ENCODE peak calls at places on chromosome X, in eight cellular contexts. D is RWPE1; L is activated CD8-positive, alpha-beta memory T cell treated with anti-CD3 and anti-CD28 coated beads for 1 hour; F is NCI-H1417; K is AG09309; Y is IMR-90; T is left lobe of liver; X is HFF-Myc. G is an unnamed sample.
A peak's percentile ranks its signal among the peaks of the same experiment; 100 is the strongest.

GRCh38 chrX:7215842-7216241 is 67.9 kb upstream of the PUDP start:
- DNase-seq in Y (peak; percentile 13), T (no peak), X (no peak), L (no peak), D (no peak), K (no peak), F (no peak), G (no peak)

GRCh38 chrX:124307253-124307907 is 25.1 kb upstream of the TEX13D start:
- DNase-seq in L (no peak), T (no peak), X (no peak), K (no peak), D (no peak), Y (no peak), F (no peak), G (no peak)

GRCh38 chrX:131288738-131289511 is at the start of gene IGSF1:
- DNase-seq in L (no peak), D (no peak), X (no peak), K (no peak), T (peak; percentile 43), F (no peak), Y (no peak), G (peak; percentile 4)

GRCh38 chrX:70254063-70254400 is 6.0 kb downstream of the P2RY4 start:
- DNase-seq in L (no peak), X (no peak), Y (no peak), D (no peak), F (no peak), K (no peak), T (no peak), G (no peak)

GRCh38 chrX:28312965-28313364 is 274.3 kb upstream of the IL1RAPL1 start:
- DNase-seq in T (no peak), Y (peak; percentile 0), F (no peak), X (no peak), D (no peak), K (no peak), L (no peak), G (no peak)

GRCh38 chrX:119266364-119266995 is 30.4 kb downstream of the PGRMC1 start:
- DNase-seq in F (peak; percentile 52), X (no peak), T (no peak), Y (peak; percentile 12), D (peak; percentile 24), K (no peak), L (no peak), G (peak; percentile 16)

GRCh38 chrX:10239611-10240064 is 82.9 kb downstream of the CLCN4 start:
- DNase-seq in Y (peak; percentile 77), F (no peak), X (peak; percentile 25), D (no peak), L (no peak), T (no peak), K (peak; percentile 13), G (no peak)

GRCh38 chrX:68939868-68940267 is 111.0 kb downstream of the EFNB1 start:
- DNase-seq in X (no peak), F (no peak), Y (no peak), K (no peak), L (no peak), T (no peak), D (no peak), G (no peak)

GRCh38 chrX:155263854-155264628 is at the start of gene RAB39B:
- DNase-seq in X (peak; percentile 14), T (peak; percentile 40), Y (peak; percentile 68), L (peak; percentile 47), K (peak; percentile 3), D (peak; percentile 30), F (peak; percentile 86), G (peak; percentile 5)

GRCh38 chrX:34365482-34365881 is 233.4 kb upstream of the FAM47A start:
- DNase-seq in Y (peak; percentile 3), K (no peak), F (peak; percentile 63), D (no peak), L (no peak), X (no peak), T (no peak), G (no peak)

GRCh38 chrX:42975906-42976305 is 197.9 kb upstream of the PPP1R2C start:
- DNase-seq in D (no peak), F (no peak), T (no peak), X (no peak), L (no peak), Y (no peak), K (no peak), G (no peak)

GRCh38 chrX:109826954-109827708 is 94.1 kb upstream of the ACSL4 start:
- DNase-seq in L (no peak), Y (peak; percentile 89), K (peak; percentile 46), F (no peak), D (peak; percentile 34), X (peak; percentile 50), T (no peak), G (peak; percentile 73)

GRCh38 chrX:45715787-45716186 is 515.1 kb upstream of the DIPK2B start:
- DNase-seq in K (no peak), F (no peak), Y (peak; percentile 65), D (no peak), T (no peak), L (no peak), X (no peak), G (no peak)

GRCh38 chrX:37348237-37349130 is 680 bp upstream of the PRRG1 start:
- DNase-seq in F (peak; percentile 42), K (no peak), L (no peak), T (no peak), Y (peak; percentile 84), D (no peak), X (no peak), G (peak; percentile 1)

GRCh38 chrX:133085785-133086184 is 11.1 kb downstream of the USP26 start:
- DNase-seq in D (peak; percentile 16), Y (no peak), L (no peak), T (no peak), X (no peak), K (no peak), F (no peak), G (no peak)

GRCh38 chrX:135977611-135978010 is 3.8 kb upstream of the MMGT1 start:
- DNase-seq in D (no peak), L (no peak), F (no peak), Y (peak; percentile 77), X (no peak), T (no peak), K (peak; percentile 25), G (no peak)

GRCh38 chrX:131081772-131082755 is 23.9 kb downstream of the ARHGAP36 start:
- DNase-seq in L (no peak), Y (no peak), D (no peak), X (no peak), T (no peak), K (no peak), F (no peak), G (no peak)

GRCh38 chrX:17531500-17531899 is 156.5 kb downstream of the NHS start:
- DNase-seq in X (no peak), T (no peak), K (no peak), L (no peak), F (no peak), D (no peak), Y (no peak), G (no peak)

GRCh38 chrX:21907250-21907649 is 33.3 kb upstream of the SMS start:
- DNase-seq in T (no peak), X (no peak), D (no peak), Y (peak; percentile 30), K (no peak), L (no peak), F (no peak), G (no peak)

GRCh38 chrX:102345916-102346315 is 93.9 kb downstream of the NXF2B start:
- DNase-seq in F (no peak), L (peak; percentile 40), T (peak; percentile 48), D (peak; percentile 5), K (no peak), X (no peak), Y (peak; percentile 34), G (no peak)

GRCh38 chrX:24271262-24271661 is 42.6 kb downstream of the SUPT20HL2 start:
- DNase-seq in T (no peak), K (no peak), L (no peak), D (no peak), Y (no peak), F (no peak), X (no peak), G (no peak)

GRCh38 chrX:25002658-25003015 is 13.1 kb downstream of the ARX start:
- DNase-seq in L (no peak), X (no peak), D (no peak), T (no peak), K (no peak), F (no peak), Y (no peak), G (no peak)

GRCh38 chrX:23901065-23901464 is 6.7 kb downstream of the APOO start:
- DNase-seq in D (peak; percentile 73), Y (peak; percentile 84), X (no peak), L (no peak), K (no peak), T (no peak), F (no peak), G (no peak)

GRCh38 chrX:147911192-147912022 is at the start of gene FMR1:
- DNase-seq in X (peak; percentile 52), Y (peak; percentile 86), D (peak; percentile 96), F (peak; percentile 94), K (peak; percentile 64), T (peak; percentile 95), L (peak; percentile 82), G (peak; percentile 96)